ENCODE peak calls at places on chromosomes 7 and 10, in eight cellular contexts. One of them, this sample, is unnamed.

GRCh38 chr10:73956476-73957338 is 41.2 kb upstream of the VCL start:
- DNase-seq in A549: no peak
- DNase-seq in SK-N-SH: no peak
- DNase-seq in H1: no peak
- DNase-seq in K562: peak
- DNase-seq in HepG2: no peak
- DNase-seq in GM12878: peak
- DNase-seq in HCT116: no peak
- DNase-seq in this sample: peak

GRCh38 chr7:5282464-5283316 is at the start of gene SLC29A4:
- DNase-seq in K562: peak
- DNase-seq in H1: no peak
- DNase-seq in GM12878: no peak
- DNase-seq in HepG2: no peak
- DNase-seq in HCT116: peak
- DNase-seq in SK-N-SH: peak
- DNase-seq in A549: peak
- DNase-seq in this sample: no peak

GRCh38 chr7:33903770-33904679 is 1.3 kb upstream of the BMPER start:
- DNase-seq in HCT116: no peak
- DNase-seq in SK-N-SH: peak
- DNase-seq in GM12878: no peak
- DNase-seq in K562: no peak
- DNase-seq in HepG2: peak
- DNase-seq in H1: peak
- DNase-seq in A549: peak
- DNase-seq in this sample: peak

GRCh38 chr7:137685439-137686164 is 161.2 kb downstream of the DGKI start:
- DNase-seq in H1: no peak
- DNase-seq in A549: no peak
- DNase-seq in HCT116: no peak
- DNase-seq in HepG2: no peak
- DNase-seq in GM12878: no peak
- DNase-seq in SK-N-SH: no peak
- DNase-seq in K562: no peak
- DNase-seq in this sample: no peak

GRCh38 chr7:136055266-136055665 is 78.1 kb upstream of the MTPN start:
- DNase-seq in SK-N-SH: no peak
- DNase-seq in GM12878: no peak
- DNase-seq in K562: no peak
- DNase-seq in A549: no peak
- DNase-seq in HCT116: no peak
- DNase-seq in HepG2: peak
- DNase-seq in H1: no peak
- DNase-seq in this sample: no peak

GRCh38 chr7:2521341-2521745 is 1.8 kb downstream of the LFNG start:
- DNase-seq in GM12878: no peak
- DNase-seq in HepG2: no peak
- DNase-seq in HCT116: no peak
- DNase-seq in H1: no peak
- DNase-seq in K562: no peak
- DNase-seq in A549: no peak
- DNase-seq in SK-N-SH: no peak
- DNase-seq in this sample: no peak

GRCh38 chr10:132988988-132989387 is 46.6 kb upstream of the CFAP46 start:
- DNase-seq in SK-N-SH: peak
- DNase-seq in GM12878: no peak
- DNase-seq in HepG2: no peak
- DNase-seq in HCT116: no peak
- DNase-seq in K562: no peak
- DNase-seq in H1: no peak
- DNase-seq in A549: no peak
- DNase-seq in this sample: no peak

GRCh38 chr7:47576031-47576908 is 5.6 kb downstream of the TNS3 start:
- DNase-seq in HCT116: peak
- DNase-seq in K562: no peak
- DNase-seq in A549: peak
- DNase-seq in GM12878: no peak
- DNase-seq in SK-N-SH: peak
- DNase-seq in HepG2: peak
- DNase-seq in H1: no peak
- DNase-seq in this sample: peak

GRCh38 chr7:159098795-159099194 is 45.9 kb downstream of the VIPR2 start:
- DNase-seq in A549: no peak
- DNase-seq in H1: peak
- DNase-seq in SK-N-SH: no peak
- DNase-seq in HCT116: no peak
- DNase-seq in HepG2: no peak
- DNase-seq in K562: no peak
- DNase-seq in GM12878: no peak
- DNase-seq in this sample: no peak

GRCh38 chr10:5981529-5981928 is 4.2 kb upstream of the IL15RA start:
- DNase-seq in H1: peak
- DNase-seq in A549: no peak
- DNase-seq in HCT116: no peak
- DNase-seq in SK-N-SH: no peak
- DNase-seq in K562: peak
- DNase-seq in HepG2: no peak
- DNase-seq in GM12878: no peak
- DNase-seq in this sample: no peak

GRCh38 chr10:91198781-91199180 is 21.7 kb upstream of the PCGF5 start:
- DNase-seq in HCT116: no peak
- DNase-seq in GM12878: peak
- DNase-seq in H1: no peak
- DNase-seq in K562: no peak
- DNase-seq in A549: no peak
- DNase-seq in SK-N-SH: no peak
- DNase-seq in HepG2: no peak
- DNase-seq in this sample: peak

GRCh38 chr10:11081413-11081812 is 63.7 kb downstream of the CELF2 start:
- DNase-seq in SK-N-SH: no peak
- DNase-seq in HCT116: no peak
- DNase-seq in K562: no peak
- DNase-seq in GM12878: no peak
- DNase-seq in H1: no peak
- DNase-seq in A549: no peak
- DNase-seq in HepG2: no peak
- DNase-seq in this sample: no peak

GRCh38 chr10:110005716-110006115 is 2.1 kb upstream of the ADD3 start:
- DNase-seq in A549: peak
- DNase-seq in HCT116: no peak
- DNase-seq in HepG2: peak
- DNase-seq in H1: no peak
- DNase-seq in SK-N-SH: peak
- DNase-seq in GM12878: no peak
- DNase-seq in K562: peak
- DNase-seq in this sample: peak

GRCh38 chr10:102401735-102402511 is 6.4 kb downstream of the NFKB2 start:
- DNase-seq in HepG2: no peak
- DNase-seq in SK-N-SH: no peak
- DNase-seq in K562: no peak
- DNase-seq in HCT116: no peak
- DNase-seq in A549: peak
- DNase-seq in GM12878: no peak
- DNase-seq in H1: no peak
- DNase-seq in this sample: peak

GRCh38 chr10:80684217-80684616 is 146.5 kb downstream of the SH2D4B start:
- DNase-seq in A549: peak
- DNase-seq in H1: no peak
- DNase-seq in SK-N-SH: peak
- DNase-seq in K562: peak
- DNase-seq in GM12878: no peak
- DNase-seq in HepG2: no peak
- DNase-seq in HCT116: peak
- DNase-seq in this sample: peak

GRCh38 chr10:58513189-58514101 is 773 bp downstream of the BICC1 start:
- DNase-seq in SK-N-SH: peak
- DNase-seq in GM12878: no peak
- DNase-seq in K562: no peak
- DNase-seq in HCT116: no peak
- DNase-seq in H1: peak
- DNase-seq in A549: peak
- DNase-seq in HepG2: no peak
- DNase-seq in this sample: peak

GRCh38 chr10:106436123-106436740 is 728.3 kb downstream of the SORCS1 start:
- DNase-seq in H1: no peak
- DNase-seq in HepG2: no peak
- DNase-seq in SK-N-SH: no peak
- DNase-seq in GM12878: no peak
- DNase-seq in A549: no peak
- DNase-seq in K562: no peak
- DNase-seq in HCT116: no peak
- DNase-seq in this sample: peak

GRCh38 chr7:32846630-32847225 is 44.8 kb downstream of the KBTBD2 start:
- DNase-seq in GM12878: peak
- DNase-seq in H1: peak
- DNase-seq in HCT116: peak
- DNase-seq in K562: peak
- DNase-seq in SK-N-SH: peak
- DNase-seq in A549: peak
- DNase-seq in HepG2: peak
- DNase-seq in this sample: peak

GRCh38 chr7:47940482-47941001 is 7.7 kb downstream of the PKD1L1 start:
- DNase-seq in HepG2: no peak
- DNase-seq in HCT116: no peak
- DNase-seq in H1: no peak
- DNase-seq in GM12878: no peak
- DNase-seq in SK-N-SH: no peak
- DNase-seq in K562: no peak
- DNase-seq in A549: no peak
- DNase-seq in this sample: peak

GRCh38 chr10:70750156-70750703 is 34.9 kb downstream of the TBATA start:
- DNase-seq in GM12878: no peak
- DNase-seq in H1: no peak
- DNase-seq in A549: no peak
- DNase-seq in K562: no peak
- DNase-seq in HepG2: no peak
- DNase-seq in HCT116: no peak
- DNase-seq in SK-N-SH: no peak
- DNase-seq in this sample: no peak

GRCh38 chr7:150988230-150989226 is 2.3 kb upstream of the NOS3 start:
- DNase-seq in GM12878: no peak
- DNase-seq in K562: peak
- DNase-seq in SK-N-SH: peak
- DNase-seq in HepG2: no peak
- DNase-seq in H1: peak
- DNase-seq in A549: peak
- DNase-seq in HCT116: no peak
- DNase-seq in this sample: no peak

GRCh38 chr10:63608511-63608910 is 87.3 kb downstream of the REEP3 start:
- DNase-seq in H1: no peak
- DNase-seq in HepG2: no peak
- DNase-seq in SK-N-SH: no peak
- DNase-seq in A549: no peak
- DNase-seq in HCT116: no peak
- DNase-seq in K562: no peak
- DNase-seq in GM12878: no peak
- DNase-seq in this sample: no peak
- TF ChIP-seq RAD21 in H1: no peak
- TF ChIP-seq RAD21 in HepG2: no peak
- TF ChIP-seq RAD21 in SK-N-SH: no peak
- TF ChIP-seq RAD21 in A549: no peak
- TF ChIP-seq RAD21 in HCT116: no peak
- TF ChIP-seq RAD21 in K562: no peak
- TF ChIP-seq RAD21 in GM12878: no peak
- TF ChIP-seq RAD21 in this sample: no peak

GRCh38 chr10:42865716-42866114 is 83.1 kb downstream of the BMS1 start:
- DNase-seq in GM12878: no peak
- DNase-seq in HepG2: no peak
- DNase-seq in SK-N-SH: no peak
- DNase-seq in A549: no peak
- DNase-seq in H1: peak
- DNase-seq in HCT116: no peak
- DNase-seq in K562: no peak
- DNase-seq in this sample: no peak

GRCh38 chr10:42866115-42866995 is 83.8 kb downstream of the BMS1 start:
- DNase-seq in HepG2: peak
- DNase-seq in A549: peak
- DNase-seq in SK-N-SH: peak
- DNase-seq in H1: peak
- DNase-seq in HCT116: peak
- DNase-seq in GM12878: no peak
- DNase-seq in K562: peak
- DNase-seq in this sample: peak

GRCh38 chr10:42868530-42868929 is 85.9 kb downstream of the BMS1 start:
- DNase-seq in K562: no peak
- DNase-seq in GM12878: no peak
- DNase-seq in SK-N-SH: no peak
- DNase-seq in HepG2: no peak
- DNase-seq in H1: no peak
- DNase-seq in HCT116: no peak
- DNase-seq in A549: no peak
- DNase-seq in this sample: no peak

GRCh38 chr10:42867571-42867970 is 85.0 kb downstream of the BMS1 start:
- DNase-seq in GM12878: no peak
- DNase-seq in K562: no peak
- DNase-seq in SK-N-SH: no peak
- DNase-seq in HCT116: no peak
- DNase-seq in A549: no peak
- DNase-seq in HepG2: no peak
- DNase-seq in H1: peak
- DNase-seq in this sample: no peak

GRCh38 chr10:42864575-42864974 is 82.0 kb downstream of the BMS1 start:
- DNase-seq in A549: peak
- DNase-seq in H1: no peak
- DNase-seq in HepG2: peak
- DNase-seq in K562: peak
- DNase-seq in HCT116: peak
- DNase-seq in SK-N-SH: peak
- DNase-seq in GM12878: no peak
- DNase-seq in this sample: peak
- TF ChIP-seq RAD21 in A549: peak
- TF ChIP-seq RAD21 in H1: peak
- TF ChIP-seq RAD21 in HepG2: no peak
- TF ChIP-seq RAD21 in K562: no peak
- TF ChIP-seq RAD21 in HCT116: peak
- TF ChIP-seq RAD21 in SK-N-SH: peak
- TF ChIP-seq RAD21 in GM12878: no peak
- TF ChIP-seq RAD21 in this sample: no peak

DNA sequence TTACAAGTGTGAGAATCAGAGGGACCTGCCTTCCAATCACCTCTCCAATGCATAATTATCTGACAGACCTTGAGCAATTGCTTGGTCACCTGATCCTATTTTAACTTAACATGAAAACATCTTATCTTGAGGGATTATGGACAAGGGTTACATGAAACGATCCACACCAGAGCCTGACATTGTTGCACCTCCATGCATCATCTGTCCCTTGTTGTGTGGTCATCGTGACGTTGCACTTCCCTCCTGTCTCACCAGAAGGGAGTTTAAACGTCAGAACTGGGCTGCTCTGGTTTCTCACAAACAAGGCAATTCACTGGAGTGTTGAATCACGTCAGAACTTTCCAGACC is 122.3 kb upstream of the TMEM72 start:
- DNase-seq in SK-N-SH: no peak
- DNase-seq in K562: peak
- DNase-seq in HepG2: no peak
- DNase-seq in GM12878: no peak
- DNase-seq in HCT116: no peak
- DNase-seq in H1: no peak
- DNase-seq in A549: peak
- DNase-seq in this sample: no peak
- TF ChIP-seq RAD21 in SK-N-SH: no peak
- TF ChIP-seq RAD21 in K562: no peak
- TF ChIP-seq RAD21 in HepG2: no peak
- TF ChIP-seq RAD21 in GM12878: no peak
- TF ChIP-seq RAD21 in HCT116: no peak
- TF ChIP-seq RAD21 in H1: no peak
- TF ChIP-seq RAD21 in A549: no peak
- TF ChIP-seq RAD21 in this sample: no peak

GRCh38 chr10:60314306-60314940 is 75.3 kb downstream of the ANK3 start:
- DNase-seq in A549: peak
- DNase-seq in H1: no peak
- DNase-seq in SK-N-SH: no peak
- DNase-seq in GM12878: no peak
- DNase-seq in HCT116: peak
- DNase-seq in HepG2: no peak
- DNase-seq in K562: peak
- DNase-seq in this sample: peak
- TF ChIP-seq RAD21 in A549: no peak
- TF ChIP-seq RAD21 in H1: no peak
- TF ChIP-seq RAD21 in SK-N-SH: no peak
- TF ChIP-seq RAD21 in GM12878: no peak
- TF ChIP-seq RAD21 in HCT116: peak
- TF ChIP-seq RAD21 in HepG2: no peak
- TF ChIP-seq RAD21 in K562: no peak
- TF ChIP-seq RAD21 in this sample: no peak

This sample was measured in IMR-90.